ENCODE peak calls at places on chromosomes 11 and 22, in four cellular contexts. One of them, this sample, is unnamed.

GRCh38 chr22:40594924-40595323 is 41.6 kb downstream of the MRTFA start:
- DNase-seq in ELF-1: no peak
- DNase-seq in NAMALWA: no peak
- DNase-seq in hepatic stellate cell: no peak
- DNase-seq in this sample: no peak

GRCh38 chr11:67020949-67021348 is 2.0 kb upstream of the SYT12 start:
- DNase-seq in ELF-1: no peak
- DNase-seq in NAMALWA: no peak
- DNase-seq in hepatic stellate cell: no peak
- DNase-seq in this sample: no peak

GRCh38 chr22:38223289-38223960 is 21.6 kb downstream of the MAFF start:
- DNase-seq in ELF-1: no peak
- DNase-seq in NAMALWA: peak; percentile 24
- DNase-seq in hepatic stellate cell: no peak
- DNase-seq in this sample: no peak

GRCh38 chr11:2293396-2294339 is 8.1 kb downstream of the C11orf21 start:
- DNase-seq in ELF-1: peak; percentile 12
- DNase-seq in NAMALWA: no peak
- DNase-seq in hepatic stellate cell: no peak
- DNase-seq in this sample: no peak

GRCh38 chr22:26798433-26799065 is 141.2 kb downstream of the MIAT start:
- DNase-seq in ELF-1: no peak
- DNase-seq in NAMALWA: no peak
- DNase-seq in hepatic stellate cell: no peak
- DNase-seq in this sample: no peak

GRCh38 chr11:118910309-118911112 is 15.2 kb downstream of the BCL9L start:
- DNase-seq in ELF-1: peak; percentile 88
- DNase-seq in NAMALWA: no peak
- DNase-seq in hepatic stellate cell: peak; percentile 88
- DNase-seq in this sample: no peak

GRCh38 chr11:47573321-47573720 is 5.4 kb downstream of the KBTBD4 start:
- DNase-seq in ELF-1: no peak
- DNase-seq in NAMALWA: no peak
- DNase-seq in hepatic stellate cell: no peak
- DNase-seq in this sample: no peak

GRCh38 chr22:46849951-46850350 is 87.5 kb downstream of the TBC1D22A start:
- DNase-seq in ELF-1: no peak
- DNase-seq in NAMALWA: no peak
- DNase-seq in hepatic stellate cell: no peak
- DNase-seq in this sample: no peak

GRCh38 chr22:27514612-27515011 is 286.9 kb downstream of the MN1 start:
- DNase-seq in ELF-1: no peak
- DNase-seq in NAMALWA: no peak
- DNase-seq in hepatic stellate cell: no peak
- DNase-seq in this sample: no peak

GRCh38 chr11:130706572-130706971 is 209.7 kb downstream of the SNX19 start:
- DNase-seq in ELF-1: no peak
- DNase-seq in NAMALWA: no peak
- DNase-seq in hepatic stellate cell: no peak
- DNase-seq in this sample: no peak

GRCh38 chr11:12543596-12544415 is 130.4 kb upstream of the TEAD1 start:
- DNase-seq in ELF-1: peak; percentile 21
- DNase-seq in NAMALWA: no peak
- DNase-seq in hepatic stellate cell: no peak
- DNase-seq in this sample: no peak

GRCh38 chr22:31295831-31296230 is 3.5 kb upstream of the PIK3IP1 start:
- DNase-seq in ELF-1: no peak
- DNase-seq in NAMALWA: no peak
- DNase-seq in hepatic stellate cell: no peak
- DNase-seq in this sample: no peak

GRCh38 chr11:117070016-117070415 is 28.2 kb downstream of the SIK3 start:
- DNase-seq in ELF-1: no peak
- DNase-seq in NAMALWA: no peak
- DNase-seq in hepatic stellate cell: no peak
- DNase-seq in this sample: no peak

GRCh38 chr22:23683545-23683944 is 7.3 kb upstream of the RGL4 start:
- DNase-seq in ELF-1: no peak
- DNase-seq in NAMALWA: no peak
- DNase-seq in hepatic stellate cell: no peak
- DNase-seq in this sample: no peak

GRCh38 chr22:18970180-18970947 is 34.3 kb upstream of the PRODH start:
- DNase-seq in ELF-1: peak; percentile 38
- DNase-seq in NAMALWA: no peak
- DNase-seq in hepatic stellate cell: peak; percentile 21
- DNase-seq in this sample: no peak

GRCh38 chr11:58958500-58958899 is 19.2 kb downstream of the GLYATL1 start:
- DNase-seq in ELF-1: no peak
- DNase-seq in NAMALWA: peak; percentile 70
- DNase-seq in hepatic stellate cell: no peak
- DNase-seq in this sample: peak; percentile 61

GRCh38 chr11:14620027-14620511 is 23.5 kb upstream of the PDE3B start:
- DNase-seq in ELF-1: no peak
- DNase-seq in NAMALWA: no peak
- DNase-seq in hepatic stellate cell: no peak
- DNase-seq in this sample: no peak

GRCh38 chr11:87265132-87265531 is 227.4 kb downstream of the TMEM135 start:
- DNase-seq in ELF-1: no peak
- DNase-seq in NAMALWA: no peak
- DNase-seq in hepatic stellate cell: no peak
- DNase-seq in this sample: no peak

GRCh38 chr11:2328656-2329354 is 27.0 kb downstream of the TSPAN32 start:
- DNase-seq in ELF-1: no peak
- DNase-seq in NAMALWA: no peak
- DNase-seq in hepatic stellate cell: no peak
- DNase-seq in this sample: no peak

GRCh38 chr11:95087171-95087570 is 2.5 kb upstream of the ENDOD1 start:
- DNase-seq in ELF-1: no peak
- DNase-seq in NAMALWA: no peak
- DNase-seq in hepatic stellate cell: no peak
- DNase-seq in this sample: no peak

GRCh38 chr11:12979928-12980689 is 29.0 kb upstream of the RASSF10 start:
- DNase-seq in ELF-1: peak; percentile 9
- DNase-seq in NAMALWA: no peak
- DNase-seq in hepatic stellate cell: no peak
- DNase-seq in this sample: no peak

GRCh38 chr11:75768112-75768908 is at the start of gene DGAT2:
- DNase-seq in ELF-1: peak; percentile 91
- DNase-seq in NAMALWA: peak; percentile 85
- DNase-seq in hepatic stellate cell: peak; percentile 60
- DNase-seq in this sample: peak; percentile 85

This sample was measured in MM.1S.